ENCODE peak calls at places on chromosomes 7 and 10, in four cellular contexts. O is HCT116, Q is SK-N-SH, F is K562. U is an unnamed sample.

GRCh38 chr7:108561047-108561619 is 8.4 kb downstream of the THAP5 start:
- DNase-seq in O (no peak), Q (no peak), F (no peak), U (no peak)

GRCh38 chr10:84632866-84633265 is 304.5 kb downstream of the CCSER2 start:
- DNase-seq in O (peak), Q (no peak), F (no peak), U (peak)

GRCh38 chr7:74466196-74466813 is 12.6 kb downstream of the GTF2IRD1 start:
- DNase-seq in O (no peak), Q (no peak), F (no peak), U (no peak)

GRCh38 chr7:155431231-155431630 is 26.7 kb upstream of the EN2 start:
- DNase-seq in O (no peak), Q (no peak), F (no peak), U (no peak)

GRCh38 chr10:97921581-97922377 is 72.1 kb downstream of the GOLGA7B start:
- DNase-seq in O (no peak), Q (no peak), F (no peak), U (no peak)

GRCh38 chr10:110546077-110546476 is 21.4 kb upstream of the SMC3 start:
- DNase-seq in O (no peak), Q (no peak), F (no peak), U (no peak)

GRCh38 chr7:1883031-1883761 is 213.1 kb downstream of the ELFN1 start:
- DNase-seq in O (peak), Q (no peak), F (peak), U (no peak)

GRCh38 chr10:22133640-22134624 is 83.9 kb downstream of the EBLN1 start:
- DNase-seq in O (no peak), Q (peak), F (peak), U (no peak)

GRCh38 chr10:124566981-124567835 is 105.6 kb downstream of the LHPP start:
- DNase-seq in O (no peak), Q (no peak), F (no peak), U (no peak)

GRCh38 chr7:155530601-155531000 is 15.8 kb downstream of the CNPY1 start:
- DNase-seq in O (no peak), Q (no peak), F (no peak), U (no peak)

GRCh38 chr7:120554960-120555571 is 282.1 kb downstream of the KCND2 start:
- DNase-seq in O (peak), Q (peak), F (peak), U (peak)

GRCh38 chr7:158303121-158303520 is 284.5 kb downstream of the PTPRN2 start:
- DNase-seq in O (no peak), Q (no peak), F (no peak), U (no peak)

GRCh38 chr10:101080933-101081546 is 19.3 kb downstream of the KAZALD1 start:
- DNase-seq in O (no peak), Q (no peak), F (peak), U (no peak)

GRCh38 chr7:143299840-143300239 is 11.7 kb downstream of the CASP2 start:
- DNase-seq in O (peak), Q (peak), F (peak), U (peak)

GRCh38 chr7:32102432-32102851 is 32.2 kb upstream of the PDE1C start:
- DNase-seq in O (no peak), Q (no peak), F (no peak), U (no peak)

GRCh38 chr7:129513546-129513945 is 11.2 kb downstream of the SMKR1 start:
- DNase-seq in O (no peak), Q (no peak), F (no peak), U (no peak)

GRCh38 chr7:129512192-129512591 is 9.9 kb downstream of the SMKR1 start:
- DNase-seq in O (no peak), Q (no peak), F (no peak), U (no peak)

GRCh38 chr7:129515381-129515780 is 13.1 kb downstream of the SMKR1 start:
- DNase-seq in O (no peak), Q (no peak), F (no peak), U (no peak)

GRCh38 chr7:129517931-129518330 is 15.6 kb downstream of the SMKR1 start:
- DNase-seq in O (no peak), Q (no peak), F (no peak), U (no peak)

GRCh38 chr7:129514683-129515082 is 12.4 kb downstream of the SMKR1 start:
- DNase-seq in O (no peak), Q (no peak), F (no peak), U (no peak)
- TF ChIP-seq ELF1 in O (no peak), Q (no peak), F (no peak), U (no peak)

GRCh38 chr10:30284860-30285594 is 64.1 kb downstream of the MTPAP start:
- DNase-seq in O (no peak), Q (peak), F (no peak), U (no peak)
- TF ChIP-seq ELF1 in O (no peak), Q (no peak), F (no peak), U (no peak)

DNA sequence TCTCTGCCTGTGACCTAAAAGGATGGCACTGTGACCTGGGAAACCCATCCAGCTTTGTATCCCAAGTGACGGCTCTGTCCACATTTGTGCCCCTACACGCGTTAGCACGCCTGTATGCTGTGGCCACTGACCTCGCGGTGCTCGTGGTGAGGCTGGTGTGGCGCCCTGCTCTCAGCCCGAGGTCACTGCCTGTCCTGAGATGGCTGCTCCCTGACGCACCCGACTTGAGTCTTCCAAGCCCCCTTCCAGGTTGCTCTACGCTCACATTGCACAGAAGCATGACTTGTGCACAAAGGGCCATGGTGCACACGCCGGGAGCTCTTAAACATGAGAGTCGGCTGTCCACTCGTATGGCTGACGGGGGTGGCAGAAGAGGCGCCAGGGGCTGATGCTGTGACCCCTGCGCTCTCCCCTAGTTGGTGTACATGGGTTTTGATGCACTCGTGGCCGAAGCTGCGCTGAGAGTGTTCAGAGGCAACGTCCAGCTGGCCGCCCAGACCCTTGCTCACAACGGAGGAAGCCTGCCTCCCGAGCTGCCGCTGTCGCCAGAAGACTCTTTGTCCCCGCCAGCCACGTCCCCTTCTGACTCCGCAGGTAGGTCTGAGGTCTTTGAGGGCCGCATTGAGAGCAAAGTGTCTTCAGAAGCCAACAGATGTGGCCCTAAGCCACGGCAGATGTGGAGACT is 33.5 kb downstream of the WDR86 start:
- DNase-seq in O (no peak), Q (no peak), F (no peak), U (no peak)
- TF ChIP-seq ELF1 in O (no peak), Q (no peak), F (no peak), U (no peak)

DNA sequence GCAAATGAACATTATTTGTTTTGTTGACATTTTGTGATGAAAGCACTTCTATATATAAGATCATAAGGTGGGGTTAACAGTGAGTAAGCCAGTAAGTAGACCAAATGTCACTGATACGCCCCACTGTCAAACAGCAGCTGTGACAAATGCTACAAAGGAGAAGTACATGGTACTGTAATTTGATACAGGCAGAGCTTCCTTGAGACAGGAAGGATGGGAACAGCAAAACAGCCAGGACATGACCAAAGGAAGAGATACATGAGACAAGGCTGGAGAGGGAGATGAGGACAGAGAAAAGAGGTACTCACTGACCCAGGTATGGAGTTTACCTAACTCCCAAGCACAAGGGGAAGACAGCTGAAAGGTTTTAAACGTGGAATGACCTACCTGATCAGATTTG is 127.0 kb downstream of the SRPK2 start:
- DNase-seq in O (no peak), Q (no peak), F (no peak), U (no peak)
- TF ChIP-seq ELF1 in O (no peak), Q (no peak), F (no peak), U (no peak)

GRCh38 chr10:114933588-114933987 is 4.4 kb upstream of the TRUB1 start:
- DNase-seq in O (no peak), Q (no peak), F (no peak), U (no peak)

GRCh38 chr10:114931072-114931679 is 6.8 kb upstream of the TRUB1 start:
- DNase-seq in O (no peak), Q (no peak), F (no peak), U (no peak)

GRCh38 chr10:114932945-114933344 is 5.0 kb upstream of the TRUB1 start:
- DNase-seq in O (no peak), Q (no peak), F (no peak), U (no peak)

GRCh38 chr10:114930320-114930719 is 7.7 kb upstream of the TRUB1 start:
- DNase-seq in O (no peak), Q (no peak), F (no peak), U (no peak)

DNA sequence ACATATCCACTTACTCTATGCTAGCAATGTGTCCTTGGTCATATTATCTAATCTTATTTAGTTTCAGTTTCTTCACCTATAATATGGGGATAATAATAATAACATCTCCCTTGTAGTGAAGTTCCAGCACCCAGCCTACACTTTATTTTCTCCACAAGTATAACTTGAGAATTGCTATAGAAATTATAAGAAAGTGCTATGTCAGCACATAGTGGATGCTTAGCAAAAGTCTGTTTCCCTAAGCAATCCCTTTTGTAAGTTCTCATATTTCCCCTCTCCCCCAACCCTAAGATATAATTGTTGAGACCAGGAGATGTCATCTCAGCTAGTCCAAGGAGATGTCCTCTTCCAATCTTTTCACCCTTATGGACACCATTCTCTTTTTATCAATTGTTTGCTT is 5.8 kb upstream of the TRUB1 start:
- DNase-seq in O (no peak), Q (no peak), F (no peak), U (no peak)
- TF ChIP-seq ELF1 in O (no peak), Q (no peak), F (no peak), U (no peak)

GRCh38 chr7:46933596-46933995 is 648.3 kb downstream of the TNS3 start:
- DNase-seq in O (no peak), Q (no peak), F (no peak), U (no peak)
- TF ChIP-seq ELF1 in O (no peak), Q (no peak), F (no peak), U (no peak)

DNA sequence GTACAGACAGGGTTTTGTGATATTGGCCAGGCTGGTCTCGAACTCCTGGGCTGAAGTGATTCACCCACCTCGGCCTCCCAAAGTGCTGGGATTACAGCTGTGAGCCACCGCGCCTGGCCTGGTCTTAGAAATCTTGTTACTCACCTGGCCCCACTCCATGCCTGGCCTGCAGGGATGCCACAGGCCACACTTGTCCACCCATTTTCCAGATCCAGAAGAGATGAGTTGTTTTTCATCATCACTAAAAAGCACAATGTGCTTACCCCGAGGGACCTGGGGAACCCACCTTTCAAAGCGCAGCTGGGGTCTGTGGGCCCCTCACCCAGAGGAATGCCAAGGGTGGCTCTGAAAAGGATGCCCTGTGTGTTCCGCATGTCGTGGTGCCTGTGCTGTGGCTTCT is 134.2 kb downstream of the TACC2 start:
- DNase-seq in O (no peak), Q (no peak), F (no peak), U (no peak)
- TF ChIP-seq ELF1 in O (no peak), Q (no peak), F (no peak), U (no peak)

GRCh38 chr7:130298927-130299326 is 6.0 kb downstream of the CPA4 start:
- DNase-seq in O (no peak), Q (no peak), F (no peak), U (no peak)
- TF ChIP-seq ELF1 in O (no peak), Q (no peak), F (no peak), U (no peak)

GRCh38 chr7:43694399-43694748 is 34.9 kb downstream of the COA1 start:
- DNase-seq in O (peak), Q (no peak), F (no peak), U (peak)
- TF ChIP-seq ELF1 in O (no peak), Q (no peak), F (no peak), U (no peak)

DNA sequence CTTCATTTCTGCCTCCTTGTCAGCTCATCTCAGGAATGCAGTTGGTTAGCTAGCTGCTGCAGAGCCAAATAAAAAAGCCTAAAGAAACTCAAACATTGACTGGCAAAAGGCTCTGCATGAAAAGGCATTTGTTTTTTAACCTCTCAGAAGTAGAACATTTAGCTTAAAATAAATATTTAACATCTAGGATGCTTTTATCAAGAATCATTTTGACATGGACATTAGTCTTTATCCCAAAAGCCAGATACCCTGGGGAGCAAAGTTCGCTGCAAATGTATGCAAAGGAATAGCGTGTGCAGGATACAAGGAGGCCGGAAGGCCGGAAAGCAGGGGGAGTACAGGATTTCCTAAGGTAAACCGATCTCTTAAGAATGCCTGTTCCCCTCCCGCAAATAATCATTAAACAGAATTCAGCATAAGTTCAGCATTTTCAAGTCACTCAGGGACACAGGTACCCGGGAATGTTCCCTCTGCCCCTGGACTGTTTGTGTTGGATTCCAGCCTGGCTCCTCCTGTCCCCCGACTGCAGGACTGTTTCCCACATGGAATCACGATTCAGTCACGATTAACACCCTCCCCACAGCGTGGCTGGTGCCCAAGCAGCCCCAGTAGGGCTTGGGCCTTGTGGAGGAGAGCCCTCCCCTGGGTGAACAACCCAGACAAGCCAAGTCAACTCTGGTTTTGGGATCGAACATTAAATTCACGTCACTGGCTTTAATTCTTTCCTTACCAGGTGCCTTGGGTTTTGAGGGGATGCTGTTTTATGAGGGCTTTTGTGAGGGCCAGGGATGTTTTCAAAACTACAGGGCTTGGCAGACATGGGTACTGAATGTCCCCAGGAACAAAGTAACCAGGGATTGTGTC is 97.8 kb downstream of the HIPK2 start:
- DNase-seq in O (no peak), Q (no peak), F (no peak), U (peak)
- TF ChIP-seq ELF1 in O (no peak), Q (no peak), F (no peak), U (peak)

U was measured in HepG2.